ENCODE peak calls at places on chromosomes 5 and 9, in six cellular contexts. T is activated naive CD8-positive, alpha-beta T cell treated with anti-CD3 and anti-CD28 coated beads, Interleukin-2, amount 10 ng/mL, durations not matched to agents 7 days and 5 days; R is GM03348; N is anterior cingulate cortex; P is fibroblast of pulmonary artery; K is renal cortical epithelial cell. I is an unnamed sample.

GRCh38 chr5:17879276-17879675 is 245.0 kb downstream of the TAF11L14 start:
- DNase-seq in T (no peak), R (no peak), N (no peak), P (no peak), K (no peak), I (no peak)

GRCh38 chr5:81749562-81750307 is 1.2 kb downstream of the SSBP2 start:
- DNase-seq in T (peak), R (peak), N (no peak), P (peak), K (no peak), I (peak)

GRCh38 chr5:87258507-87258906 is 9.2 kb upstream of the RASA1 start:
- DNase-seq in T (no peak), R (no peak), N (no peak), P (no peak), K (no peak), I (no peak)

GRCh38 chr5:109454726-109455505 is 45.1 kb upstream of the PJA2 start:
- DNase-seq in T (no peak), R (peak), N (no peak), P (peak), K (peak), I (peak)

GRCh38 chr9:137670391-137671195 is 51.8 kb downstream of the EHMT1 start:
- DNase-seq in T (no peak), R (no peak), N (no peak), P (no peak), K (peak), I (no peak)

GRCh38 chr9:114790521-114790920 is 15.3 kb downstream of the TNFSF15 start:
- DNase-seq in T (no peak), R (no peak), N (no peak), P (no peak), K (peak), I (no peak)

GRCh38 chr9:13721481-13722235 is 442.2 kb upstream of the MPDZ start:
- DNase-seq in T (no peak), R (peak), N (no peak), P (peak), K (peak), I (no peak)

GRCh38 chr5:54676466-54676865 is 158.9 kb downstream of the SNX18 start:
- DNase-seq in T (no peak), R (no peak), N (no peak), P (peak), K (peak), I (no peak)

GRCh38 chr9:27154923-27155322 is 45.9 kb downstream of the TEK start:
- DNase-seq in T (no peak), R (peak), N (no peak), P (peak), K (peak), I (peak)

GRCh38 chr9:137226338-137227056 is 805 bp upstream of the RNF224 start:
- DNase-seq in T (peak), R (no peak), N (no peak), P (no peak), K (peak), I (peak)

GRCh38 chr5:43369651-43370050 is 42.5 kb downstream of the CCL28 start:
- DNase-seq in T (no peak), R (no peak), N (no peak), P (no peak), K (no peak), I (no peak)

GRCh38 chr9:108762348-108763055 is 93.3 kb downstream of the ACTL7B start:
- DNase-seq in T (no peak), R (no peak), N (no peak), P (no peak), K (no peak), I (no peak)

GRCh38 chr5:15683332-15683731 is 183.4 kb downstream of the FBXL7 start:
- DNase-seq in T (no peak), R (no peak), N (no peak), P (peak), K (no peak), I (no peak)

GRCh38 chr5:45826055-45826454 is 129.9 kb upstream of the HCN1 start:
- DNase-seq in T (no peak), R (no peak), N (no peak), P (no peak), K (no peak), I (no peak)

GRCh38 chr5:156481741-156482140 is 154.8 kb downstream of the SGCD start:
- DNase-seq in T (no peak), R (no peak), N (no peak), P (no peak), K (no peak), I (peak)

GRCh38 chr5:132785355-132785754 is 8.3 kb upstream of the SEPTIN8 start:
- DNase-seq in T (no peak), R (no peak), N (no peak), P (no peak), K (no peak), I (no peak)

GRCh38 chr9:121196389-121196788 is 5.3 kb downstream of the RAB14 start:
- DNase-seq in T (no peak), R (no peak), N (no peak), P (no peak), K (no peak), I (no peak)